ENCODE peak calls at places on chromosomes 3 and 15, in six cellular contexts. I, O, B, M, T and P are unnamed samples.

GRCh38 chr15:58457466-58457965 is 25.7 kb downstream of the LIPC start:
- DNase-seq in B (no peak), I (no peak), M (no peak), O (no peak), T (no peak), P (no peak)

GRCh38 chr3:195823998-195824397 is 12.3 kb upstream of the MUC4 start:
- DNase-seq in T (no peak), I (no peak), M (no peak), B (no peak), O (no peak), P (no peak)

GRCh38 chr15:42549052-42549491 is 434 bp downstream of the HAUS2 start:
- DNase-seq in O (no peak), M (no peak), T (no peak), B (no peak), I (peak; percentile 27), P (peak; percentile 31)

GRCh38 chr3:8319935-8320634 is 181.5 kb upstream of the LMCD1 start:
- DNase-seq in M (no peak), O (no peak), T (no peak), I (peak; percentile 7), B (no peak), P (no peak)

GRCh38 chr3:177538064-177538742 is 340.9 kb upstream of the TBL1XR1 start:
- DNase-seq in I (no peak), M (peak; percentile 72), T (peak; percentile 62), B (peak; percentile 65), O (no peak), P (peak; percentile 56)

GRCh38 chr3:129745253-129745652 is 138.8 kb upstream of the PLXND1 start:
- DNase-seq in T (no peak), B (no peak), M (no peak), O (no peak), I (no peak), P (peak; percentile 25)

GRCh38 chr3:24343084-24343783 is 151.4 kb downstream of the THRB start:
- DNase-seq in B (no peak), T (no peak), I (no peak), M (no peak), O (no peak), P (no peak)

GRCh38 chr15:55917881-55918296 is 75.5 kb downstream of the NEDD4 start:
- DNase-seq in M (no peak), B (no peak), O (no peak), I (peak; percentile 49), T (no peak), P (peak; percentile 28)

GRCh38 chr3:179410317-179410716 is 41.0 kb downstream of the GNB4 start:
- DNase-seq in I (no peak), O (no peak), B (no peak), M (no peak), T (no peak), P (no peak)

GRCh38 chr3:194893121-194893979 is 207.7 kb downstream of the FAM43A start:
- DNase-seq in I (no peak), B (no peak), M (no peak), T (no peak), O (no peak), P (no peak)

GRCh38 chr15:45399381-45400212 is 21.3 kb upstream of the GATM start:
- DNase-seq in O (no peak), I (peak; percentile 18), B (no peak), T (no peak), M (no peak), P (no peak)

GRCh38 chr15:88241461-88241860 is 15.1 kb downstream of the NTRK3 start:
- DNase-seq in B (no peak), T (no peak), I (no peak), O (no peak), M (no peak), P (no peak)

GRCh38 chr3:125083776-125084175 is 28.0 kb upstream of the HEG1 start:
- DNase-seq in O (no peak), M (no peak), B (no peak), T (no peak), I (peak; percentile 21), P (no peak)

GRCh38 chr15:86082619-86083377 is 3.1 kb downstream of the AGBL1 start:
- DNase-seq in T (no peak), M (no peak), I (no peak), O (no peak), B (no peak), P (no peak)

GRCh38 chr3:114877378-114878118 is 269.5 kb downstream of the ZBTB20 start:
- DNase-seq in T (no peak), B (no peak), I (no peak), O (no peak), M (no peak), P (no peak)

GRCh38 chr3:79392479-79392878 is 375.3 kb downstream of the ROBO1 start:
- DNase-seq in B (no peak), I (no peak), T (no peak), O (no peak), M (no peak), P (no peak)

GRCh38 chr15:53808058-53808703 is 48.7 kb upstream of the WDR72 start:
- DNase-seq in T (no peak), M (no peak), O (no peak), I (peak; percentile 3), B (no peak), P (no peak)

GRCh38 chr3:156811092-156811862 is 14.9 kb upstream of the LEKR1 start:
- DNase-seq in T (no peak), B (no peak), I (no peak), M (no peak), O (no peak), P (no peak)

GRCh38 chr15:87369269-87369668 is 887.3 kb downstream of the NTRK3 start:
- DNase-seq in B (no peak), I (no peak), O (no peak), T (no peak), M (no peak), P (no peak)

GRCh38 chr3:28840976-28841376 is 439.9 kb upstream of the RBMS3 start:
- DNase-seq in T (no peak), M (no peak), I (no peak), O (no peak), B (no peak), P (no peak)

GRCh38 chr3:30750967-30751366 is 143.5 kb downstream of the GADL1 start:
- DNase-seq in I (no peak), O (no peak), B (no peak), M (no peak), T (no peak), P (peak; percentile 56)

GRCh38 chr3:143998266-143998665 is 26.6 kb downstream of the DIPK2A start:
- DNase-seq in I (no peak), T (no peak), B (no peak), O (no peak), M (no peak), P (no peak)

GRCh38 chr3:158950131-158950901 is 148.5 kb downstream of the MFSD1 start:
- DNase-seq in M (no peak), T (no peak), O (no peak), I (no peak), B (no peak), P (no peak)

DNA sequence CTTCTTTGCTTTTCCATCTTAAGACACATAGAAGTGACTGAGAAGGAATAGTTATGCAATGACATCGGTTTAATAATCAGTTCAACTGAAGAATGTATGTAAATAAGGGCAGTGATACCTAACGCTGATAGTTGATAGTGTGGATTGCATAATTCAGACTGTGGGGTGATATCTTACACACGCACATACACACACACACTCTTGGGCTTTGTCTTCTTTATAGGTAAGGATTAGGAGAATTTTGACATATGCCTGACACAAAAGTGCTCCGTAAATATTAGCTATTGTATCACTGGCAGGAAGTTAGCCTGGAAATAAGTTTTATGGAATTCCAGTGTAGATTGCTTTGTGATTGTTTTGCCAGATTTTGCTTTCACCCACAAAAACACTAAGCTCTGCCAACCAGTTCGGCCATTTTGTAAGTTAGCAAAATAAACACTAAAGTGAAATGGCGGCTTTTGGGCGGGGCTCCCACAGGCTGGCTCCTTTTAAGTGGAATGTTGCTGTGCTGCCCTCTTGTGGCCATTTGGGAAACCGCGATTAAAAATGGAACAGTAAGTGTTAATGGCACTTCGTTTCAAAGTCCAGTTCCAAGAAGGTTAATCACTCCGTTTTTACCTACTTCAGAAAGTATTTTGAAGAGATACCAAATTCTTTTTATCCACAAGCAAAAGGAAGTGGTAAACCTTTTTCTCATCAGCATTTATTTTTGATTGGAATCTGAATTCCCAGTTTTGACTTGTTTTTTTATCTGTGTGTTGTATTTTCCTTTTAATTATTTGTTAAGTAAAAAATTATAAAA is 17.7 kb downstream of the CHD2 start:
- DNase-seq in M (peak; percentile 92), B (peak; percentile 96), I (peak; percentile 86), O (no peak), T (peak; percentile 92), P (peak; percentile 99)
- TF ChIP-seq POLR2A in M (no peak), B (no peak), I (no peak), O (no peak), T (no peak), P (no peak)

DNA sequence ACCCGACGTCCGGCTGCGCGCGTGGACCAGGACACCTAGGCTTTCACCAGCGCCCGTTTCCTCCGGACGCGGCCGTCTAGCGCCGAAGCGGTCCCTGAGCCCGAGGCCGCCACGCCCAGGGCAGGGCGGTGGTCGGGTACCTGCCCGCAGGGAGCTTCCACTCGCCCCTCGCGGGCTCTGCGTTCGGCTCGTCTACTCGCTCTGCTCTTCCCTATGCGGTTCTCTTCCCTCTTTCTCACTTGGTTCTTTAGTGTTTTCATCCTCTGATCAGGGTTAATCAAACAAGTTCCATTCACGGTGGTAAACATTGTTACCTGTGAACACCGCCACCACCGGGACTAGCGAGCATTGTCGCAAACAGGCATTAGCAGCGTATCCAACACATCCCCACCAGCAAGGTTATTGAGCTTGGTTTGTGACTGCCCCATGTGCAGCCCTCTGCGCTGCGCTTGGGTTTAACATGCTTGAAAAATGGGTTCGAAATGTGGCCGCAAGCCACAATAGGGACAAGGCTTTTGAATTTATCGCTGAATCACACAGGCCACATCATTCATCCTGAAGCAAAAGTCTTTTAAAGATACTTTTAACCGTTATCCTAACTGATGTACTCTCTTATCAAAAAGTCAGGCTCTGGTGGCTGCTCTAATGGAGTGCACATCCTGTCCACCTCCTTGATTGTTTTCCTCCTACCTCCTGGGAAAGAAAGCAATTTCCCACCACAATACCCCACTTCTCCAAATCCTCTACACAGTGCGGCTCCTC is 848 bp upstream of the CD47 start:
- DNase-seq in I (peak; percentile 20), M (peak; percentile 22), B (peak; percentile 31), T (no peak), O (no peak), P (no peak)
- TF ChIP-seq CTCF in I (no peak), M (no peak), B (no peak), T (no peak), O (no peak), P (no peak)

GRCh38 chr15:82043726-82044372 is 2.0 kb downstream of the MEX3B start:
- DNase-seq in O (no peak), T (no peak), B (peak; percentile 52), M (no peak), I (no peak), P (no peak)

GRCh38 chr15:82043130-82043673 is 2.6 kb downstream of the MEX3B start:
- DNase-seq in M (no peak), T (no peak), I (no peak), B (peak; percentile 35), O (no peak), P (peak; percentile 39)

GRCh38 chr15:82039871-82040270 is 5.9 kb downstream of the MEX3B start:
- DNase-seq in B (no peak), T (no peak), O (no peak), M (no peak), I (no peak), P (no peak)

GRCh38 chr15:82040395-82040794 is 5.4 kb downstream of the MEX3B start:
- DNase-seq in T (no peak), B (no peak), M (no peak), O (no peak), I (no peak), P (peak; percentile 66)

GRCh38 chr15:82040862-82041261 is 5.0 kb downstream of the MEX3B start:
- DNase-seq in O (no peak), T (peak; percentile 45), I (no peak), B (no peak), M (no peak), P (peak; percentile 41)
- TF ChIP-seq POLR2A in O (no peak), T (no peak), I (no peak), B (no peak), M (no peak), P (no peak)

GRCh38 chr3:99172736-99173657 is 271.5 kb upstream of the DCBLD2 start:
- DNase-seq in B (no peak), O (no peak), I (peak; percentile 26), T (no peak), M (peak; percentile 64), P (peak; percentile 82)
- TF ChIP-seq CTCF in B (no peak), O (no peak), I (peak; percentile 79), T (peak; percentile 39), M (peak; percentile 71), P (peak; percentile 37)